ENCODE peak calls at places on chromosome 6, in nine cellular contexts. H is fibroblast of lung, Q is spleen, D is upper lobe of left lung, B is right atrium auricular region, L is heart right ventricle, V is right lobe of liver, P is tibial artery, R is psoas muscle. J is an unnamed sample. For H3K4me1, the result is how much of the 10 kb centered on the place peaks cover.

GRCh38 chr6:40894962-40895799 is 143.8 kb downstream of the UNC5CL start:
- DNase-seq in B (no peak), V (no peak), P (peak), D (peak), H (peak), Q (no peak), L (peak), R (peak), J (peak)

GRCh38 chr6:154122195-154122925 is 83.3 kb downstream of the OPRM1 start:
- DNase-seq in Q (no peak), B (no peak), H (no peak), V (no peak), L (no peak), P (no peak), R (no peak), D (no peak), J (no peak)

GRCh38 chr6:32562931-32563330 is 26.7 kb downstream of the HLA-DRB1 start:
- DNase-seq in Q (no peak), H (no peak), R (no peak), V (no peak), B (no peak), D (no peak), L (no peak), P (no peak), J (no peak)

GRCh38 chr6:163438298-163438939 is 23.9 kb downstream of the QKI start:
- DNase-seq in R (no peak), Q (no peak), P (no peak), L (no peak), B (no peak), H (peak), V (no peak), D (no peak), J (no peak)

GRCh38 chr6:81401970-81402690 is 350.4 kb downstream of the TENT5A start:
- DNase-seq in B (no peak), Q (no peak), D (no peak), P (no peak), L (no peak), R (no peak), V (no peak), H (peak), J (no peak)

GRCh38 chr6:1222426-1223311 is 89.2 kb upstream of the FOXQ1 start:
- DNase-seq in H (no peak), P (no peak), L (peak), B (no peak), D (no peak), Q (no peak), R (no peak), V (no peak), J (no peak)

GRCh38 chr6:7166410-7167293 is 58.9 kb downstream of the RREB1 start:
- DNase-seq in L (no peak), R (no peak), B (peak), Q (no peak), D (no peak), H (peak), P (no peak), V (peak), J (no peak)

GRCh38 chr6:127420558-127420957 is 38.6 kb downstream of the KIAA0408 start:
- DNase-seq in H (peak), P (peak), R (no peak), L (peak), V (no peak), B (peak), D (no peak), Q (peak), J (peak)

GRCh38 chr6:44061375-44062104 is 65.7 kb downstream of the MRPL14 start:
- DNase-seq in Q (no peak), V (no peak), P (no peak), D (no peak), R (no peak), H (peak), B (no peak), L (no peak), J (no peak)

GRCh38 chr6:44075137-44076015 is 51.9 kb downstream of the MRPL14 start:
- DNase-seq in P (no peak), B (no peak), V (no peak), R (peak), D (peak), L (no peak), H (no peak), Q (no peak), J (no peak)

GRCh38 chr6:95521181-95521580 is 56.2 kb upstream of the MANEA start:
- DNase-seq in H (no peak), R (no peak), Q (no peak), P (no peak), B (no peak), L (no peak), D (no peak), V (no peak), J (no peak)

GRCh38 chr6:5275497-5275896 is 14.2 kb downstream of the FARS2 start:
- DNase-seq in D (no peak), H (no peak), Q (no peak), V (no peak), R (no peak), L (no peak), B (no peak), P (no peak), J (no peak)

GRCh38 chr6:127538750-127539264 is 19.7 kb upstream of the MTCL3 start:
- DNase-seq in H (no peak), P (no peak), Q (no peak), V (no peak), L (no peak), B (no peak), R (no peak), D (no peak), J (no peak)

GRCh38 chr6:14231546-14232280 is 114.1 kb downstream of the CD83 start:
- DNase-seq in P (no peak), R (no peak), L (no peak), D (no peak), H (peak), B (no peak), V (peak), Q (no peak), J (no peak)

GRCh38 chr6:4313044-4313686 is 177.8 kb upstream of the ECI2 start:
- DNase-seq in R (no peak), D (no peak), Q (no peak), H (peak), B (peak), P (peak), L (peak), V (no peak), J (peak)

GRCh38 chr6:137923866-137924616 is 57.0 kb downstream of the TNFAIP3 start:
- DNase-seq in V (no peak), L (no peak), B (no peak), R (no peak), H (no peak), P (no peak), D (no peak), Q (no peak), J (peak)

GRCh38 chr6:109783245-109783990 is 92.3 kb downstream of the FIG4 start:
- DNase-seq in L (no peak), V (no peak), D (no peak), B (no peak), R (no peak), H (no peak), P (no peak), Q (no peak), J (no peak)

GRCh38 chr6:3239110-3239830 is 11.8 kb upstream of the TUBB2B start:
- DNase-seq in H (no peak), L (no peak), D (no peak), B (no peak), R (no peak), P (no peak), Q (no peak), V (no peak), J (no peak)

GRCh38 chr6:94323853-94324252 is 904.5 kb upstream of the EPHA7 start:
- DNase-seq in V (no peak), B (no peak), R (no peak), L (no peak), H (no peak), Q (no peak), P (no peak), D (no peak), J (peak)

GRCh38 chr6:159110013-159110412 is 59.2 kb upstream of the FNDC1 start:
- DNase-seq in Q (no peak), P (no peak), R (no peak), V (no peak), L (no peak), D (no peak), B (no peak), H (peak), J (no peak)

GRCh38 chr6:168819546-168819945 is 378.6 kb downstream of the SMOC2 start:
- DNase-seq in R (no peak), P (no peak), B (no peak), L (no peak), Q (no peak), D (no peak), V (no peak), H (no peak), J (no peak)

GRCh38 chr6:161360505-161360904 is 86.6 kb upstream of the AGPAT4 start:
- DNase-seq in B (no peak), H (no peak), V (no peak), Q (no peak), P (no peak), L (no peak), R (no peak), D (no peak), J (no peak)

GRCh38 chr6:55567558-55567957 is 11.4 kb downstream of the HMGCLL1 start:
- DNase-seq in D (no peak), L (no peak), B (no peak), R (no peak), P (no peak), V (no peak), H (no peak), Q (no peak), J (no peak)

GRCh38 chr6:5100806-5101205 is 15.7 kb downstream of the PPP1R3G start:
- DNase-seq in Q (peak), R (no peak), P (no peak), D (no peak), V (no peak), L (no peak), B (no peak), H (no peak), J (no peak)

DNA sequence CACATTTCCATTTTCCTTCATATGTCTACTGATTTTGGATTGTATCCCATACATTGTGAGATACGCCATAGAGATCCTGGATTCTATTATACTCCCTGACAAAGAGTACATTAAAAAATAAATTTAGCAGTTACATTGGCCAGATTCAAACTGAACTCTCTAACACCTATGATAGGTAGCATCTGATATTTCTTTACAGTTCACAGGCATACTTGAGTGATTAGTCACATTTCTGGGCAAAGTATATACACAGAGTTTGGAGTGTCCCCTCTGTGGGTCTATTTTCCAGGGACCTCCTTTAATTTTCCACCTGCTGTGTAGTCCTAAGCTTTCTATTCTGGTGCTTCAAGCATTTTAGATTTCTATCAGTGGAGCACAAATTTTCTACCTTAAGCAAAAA is 96.4 kb downstream of the TBC1D32 start:
- DNase-seq in P (no peak), Q (no peak), H (no peak), L (no peak), V (no peak), B (no peak), R (no peak), D (no peak), J (peak)
- TF ChIP-seq CTCF in P (no peak), Q (no peak), H (no peak), L (no peak), V (no peak), B (no peak), R (no peak), D (no peak), J (no peak)

GRCh38 chr6:107523054-107523791 is 33.3 kb downstream of the SOBP start:
- DNase-seq in L (no peak), Q (no peak), R (no peak), B (no peak), H (no peak), D (peak), P (no peak), V (no peak), J (no peak)

DNA sequence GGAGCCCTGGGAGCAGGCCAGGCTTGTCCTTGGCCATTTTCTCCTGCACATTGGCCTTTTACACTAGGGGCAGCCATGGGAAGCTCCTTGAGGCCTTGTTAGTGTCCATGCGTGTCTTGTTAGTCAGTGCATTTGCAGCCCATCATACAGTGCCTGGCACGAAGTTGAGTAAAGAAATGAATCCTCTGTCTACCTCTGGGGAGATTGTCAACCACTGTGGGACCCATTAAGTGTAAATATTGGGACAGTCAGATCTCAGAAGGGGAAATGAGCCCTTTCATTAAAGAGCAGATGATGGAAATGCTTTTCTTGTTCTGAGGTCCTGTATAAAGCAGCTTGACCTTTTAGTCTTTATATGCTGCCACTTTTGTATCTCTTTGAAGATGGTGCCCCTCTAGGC is 33.9 kb downstream of the SOBP start:
- DNase-seq in H (no peak), Q (no peak), R (no peak), D (no peak), L (no peak), B (no peak), P (no peak), V (no peak), J (no peak)
- H3K27ac ChIP-seq in H (no peak), Q (no peak), R (no peak), D (no peak), L (no peak), B (no peak), P (peak), V (no peak), J (no peak)

DNA sequence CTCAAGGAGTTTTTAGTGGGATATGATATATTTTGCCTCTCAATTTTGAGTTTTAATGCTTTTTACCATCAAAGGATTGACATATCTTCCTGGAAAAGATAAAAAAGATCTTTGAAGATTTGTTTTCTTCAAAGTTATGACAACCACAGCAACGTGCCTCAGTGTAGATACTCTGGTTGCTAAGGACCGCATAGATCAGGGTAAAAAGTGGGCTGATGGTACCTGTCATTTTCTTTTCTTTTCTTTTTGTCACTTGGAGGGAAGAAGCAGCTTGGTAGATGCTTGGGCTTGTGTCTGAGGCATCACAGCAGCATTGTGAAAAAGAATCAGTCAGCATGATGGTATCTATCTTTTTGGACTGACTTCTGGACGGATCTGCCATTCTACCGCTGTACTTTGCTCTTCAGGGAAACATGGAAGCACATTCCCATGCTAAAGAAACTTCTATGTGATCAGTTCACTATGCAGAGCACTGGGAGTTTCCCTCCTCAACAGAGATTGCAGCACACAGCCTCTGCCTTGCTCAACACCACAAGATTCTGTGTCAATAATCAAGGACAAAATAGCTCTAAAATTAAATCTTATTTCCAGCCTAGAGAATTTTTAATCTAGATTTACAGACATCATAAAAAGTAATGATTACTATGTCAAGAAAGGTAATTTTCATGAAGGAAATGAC is 54.8 kb upstream of the SGK1 start:
- DNase-seq in H (peak), D (no peak), Q (no peak), L (no peak), P (peak), V (peak), B (peak), R (no peak), J (peak)
- H3K4me1 ChIP-seq in H (under half), D (under half), Q (under half), L (under half), P (under half), V (under half), B (under half), R (under half), J (under half)

GRCh38 chr6:17504005-17504404 is 96.1 kb upstream of the FAM8A1 start:
- DNase-seq in P (no peak), L (no peak), H (no peak), V (no peak), D (no peak), B (no peak), Q (no peak), R (no peak), J (no peak)

GRCh38 chr6:17506962-17507361 is 93.1 kb upstream of the FAM8A1 start:
- DNase-seq in P (no peak), D (no peak), B (no peak), Q (no peak), L (no peak), V (no peak), R (no peak), H (no peak), J (no peak)

GRCh38 chr6:17506531-17506930 is 93.6 kb upstream of the FAM8A1 start:
- DNase-seq in P (no peak), B (no peak), D (no peak), H (no peak), V (no peak), L (no peak), Q (no peak), R (no peak), J (no peak)

GRCh38 chr6:17505767-17506280 is 94.3 kb upstream of the FAM8A1 start:
- DNase-seq in H (peak), Q (no peak), R (no peak), P (no peak), L (no peak), V (no peak), B (no peak), D (no peak), J (peak)

GRCh38 chr6:17505062-17505476 is 95.0 kb upstream of the FAM8A1 start:
- DNase-seq in Q (no peak), H (peak), R (no peak), B (no peak), L (no peak), D (no peak), V (no peak), P (no peak), J (peak)
- TF ChIP-seq CTCF in Q (no peak), H (peak), R (peak), B (no peak), L (peak), D (no peak), V (peak), P (peak), J (peak)

GRCh38 chr6:170227996-170228550 is 62.8 kb downstream of the DLL1 start:
- DNase-seq in H (no peak), R (no peak), Q (peak), B (no peak), D (no peak), L (no peak), P (no peak), V (no peak), J (no peak)
- H3K27ac ChIP-seq in H (no peak), R (no peak), Q (no peak), B (no peak), D (no peak), L (no peak), P (no peak), V (no peak), J (no peak)

GRCh38 chr6:11370191-11371018 is 137.9 kb upstream of the NEDD9 start:
- DNase-seq in L (peak), B (no peak), D (peak), R (no peak), P (no peak), H (peak), Q (no peak), V (no peak), J (no peak)
- H3K4me1 ChIP-seq in L (half or more), B (under half), D (under half), R (under half), P (under half), H (under half), Q (half or more), V (under half), J (under half)

DNA sequence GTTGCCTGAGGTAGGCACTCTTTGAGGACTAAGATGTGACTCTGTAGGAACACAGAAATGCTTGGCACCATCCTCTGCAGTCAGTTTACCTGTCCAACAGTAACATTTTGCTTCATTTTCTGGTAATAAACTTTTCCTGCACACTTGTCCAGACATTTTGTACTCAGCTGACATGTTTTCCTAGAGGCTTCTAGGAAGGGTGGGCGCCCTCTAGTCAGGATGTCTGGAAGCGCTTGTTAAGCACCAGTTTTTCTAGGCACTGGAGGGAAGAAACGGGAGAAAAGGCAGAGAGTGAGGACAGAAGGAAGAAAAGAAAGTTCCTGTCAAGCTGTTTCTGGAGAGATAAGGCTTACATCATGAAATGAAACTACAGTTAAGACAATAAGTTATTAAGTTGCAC is 42.5 kb upstream of the TNFRSF21 start:
- DNase-seq in D (no peak), Q (no peak), H (no peak), B (no peak), R (no peak), V (no peak), P (no peak), L (no peak), J (no peak)
- TF ChIP-seq CTCF in D (no peak), Q (no peak), H (peak), B (no peak), R (no peak), V (no peak), P (no peak), L (no peak), J (peak)

GRCh38 chr6:131060311-131060710 is 2.7 kb downstream of the EPB41L2 start:
- DNase-seq in H (peak), R (no peak), D (no peak), B (no peak), P (no peak), Q (no peak), L (no peak), V (no peak), J (no peak)
- H3K27ac ChIP-seq in H (no peak), R (no peak), D (no peak), B (no peak), P (peak), Q (peak), L (no peak), V (no peak), J (no peak)

J was measured in foreskin keratinocyte.